ENCODE peak calls at places on chromosome 2, in six cellular contexts. O, F, D, Y, X and I are unnamed samples.
A peak's percentile ranks its signal among the peaks of the same experiment; 100 is the strongest.

GRCh38 chr2:8406271-8406670 is 275.6 kb upstream of the ID2 start:
- DNase-seq in Y (no peak), O (no peak), D (no peak), X (no peak), F (no peak), I (no peak)

GRCh38 chr2:209773377-209773776 is 1.7 kb downstream of the UNC80 start:
- DNase-seq in Y (no peak), O (no peak), X (no peak), D (no peak), F (no peak), I (no peak)

GRCh38 chr2:165868211-165868610 is 74.2 kb upstream of the GALNT3 start:
- DNase-seq in D (no peak), O (no peak), Y (no peak), F (no peak), X (no peak), I (no peak)

GRCh38 chr2:106572541-106573148 is 85.5 kb downstream of the CD8B2 start:
- DNase-seq in Y (no peak), O (peak; percentile 33), X (peak; percentile 62), F (no peak), D (peak; percentile 32), I (peak; percentile 41)

GRCh38 chr2:205580591-205580990 is 101.7 kb upstream of the NRP2 start:
- DNase-seq in Y (no peak), D (no peak), X (no peak), O (no peak), F (no peak), I (no peak)

GRCh38 chr2:175684466-175684865 is 317.6 kb downstream of the LNPK start:
- DNase-seq in D (no peak), O (no peak), X (peak; percentile 27), F (no peak), Y (peak; percentile 5), I (no peak)

GRCh38 chr2:71801969-71802368 is 345.7 kb downstream of the CYP26B1 start:
- DNase-seq in O (no peak), Y (peak; percentile 71), X (peak; percentile 64), F (no peak), D (peak; percentile 70), I (peak; percentile 91)

GRCh38 chr2:12009323-12009905 is 263.0 kb downstream of the LPIN1 start:
- DNase-seq in D (no peak), O (no peak), F (no peak), X (no peak), Y (no peak), I (no peak)

GRCh38 chr2:35501076-35501475 is 854.5 kb upstream of the CRIM1 start:
- DNase-seq in X (no peak), F (no peak), O (no peak), D (peak; percentile 8), Y (no peak), I (no peak)

GRCh38 chr2:127581050-127581345 is 45.5 kb downstream of the MYO7B start:
- DNase-seq in X (no peak), Y (no peak), O (no peak), F (no peak), D (no peak), I (no peak)

GRCh38 chr2:8380573-8380972 is 301.3 kb upstream of the ID2 start:
- DNase-seq in Y (peak; percentile 3), D (no peak), F (no peak), O (no peak), X (no peak), I (no peak)

GRCh38 chr2:43323810-43324588 is 97.6 kb upstream of the ZFP36L2 start:
- DNase-seq in X (no peak), D (no peak), F (peak; percentile 81), O (no peak), Y (no peak), I (no peak)

GRCh38 chr2:101432411-101433181 is 42.3 kb downstream of the RFX8 start:
- DNase-seq in D (peak; percentile 65), X (no peak), O (no peak), F (no peak), Y (no peak), I (no peak)

GRCh38 chr2:205017381-205017780 is 472.1 kb downstream of the PARD3B start:
- DNase-seq in Y (no peak), O (no peak), F (no peak), X (no peak), D (no peak), I (no peak)

GRCh38 chr2:119305497-119306195 is 61.0 kb downstream of the C2orf76 start:
- DNase-seq in F (no peak), O (no peak), Y (no peak), D (no peak), X (no peak), I (no peak)

GRCh38 chr2:78734221-78734620 is 291.3 kb upstream of the REG3G start:
- DNase-seq in O (no peak), F (no peak), D (no peak), X (no peak), Y (no peak), I (peak; percentile 66)

GRCh38 chr2:239905884-239906654 is 119.1 kb downstream of the NDUFA10 start:
- DNase-seq in Y (no peak), O (no peak), D (no peak), F (no peak), X (no peak), I (no peak)

GRCh38 chr2:17388790-17389189 is 129.4 kb downstream of the RAD51AP2 start:
- DNase-seq in D (no peak), O (no peak), F (no peak), X (no peak), Y (no peak), I (no peak)

GRCh38 chr2:190467575-190468083 is 59.5 kb downstream of the MFSD6 start:
- DNase-seq in F (no peak), D (no peak), O (no peak), Y (no peak), X (no peak), I (no peak)

GRCh38 chr2:174570325-174570958 is 27.2 kb downstream of the WIPF1 start:
- DNase-seq in F (no peak), Y (no peak), D (peak; percentile 13), X (no peak), O (no peak), I (no peak)

GRCh38 chr2:127969455-127969854 is 58.4 kb downstream of the SAP130 start:
- DNase-seq in Y (no peak), F (no peak), D (no peak), O (no peak), X (no peak), I (no peak)

GRCh38 chr2:104752504-104752903 is 101.4 kb upstream of the POU3F3 start:
- DNase-seq in X (no peak), F (no peak), Y (no peak), D (no peak), O (no peak), I (no peak)

DNA sequence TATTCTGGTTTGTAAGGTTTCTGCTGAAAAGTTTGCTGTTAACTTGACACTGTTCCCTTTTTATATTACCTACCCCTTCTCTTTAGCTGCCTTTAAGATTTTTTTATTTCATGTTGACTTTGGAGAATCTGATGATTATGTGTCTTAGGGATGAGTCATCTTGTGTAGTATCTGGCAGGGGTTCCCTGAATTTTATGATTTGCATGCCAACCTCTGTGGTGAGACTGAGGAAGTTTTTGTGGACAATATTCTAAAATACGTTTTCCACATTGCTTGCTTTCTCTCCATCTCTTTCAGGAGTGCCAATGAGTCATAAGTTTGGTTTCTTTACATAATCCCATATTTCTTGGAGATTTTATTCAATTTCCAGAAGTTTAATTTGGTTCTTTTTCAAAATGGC is 65.2 kb upstream of the VRK2 start:
- DNase-seq in O (no peak), X (no peak), F (no peak), Y (no peak), D (peak; percentile 96), I (no peak)
- H3K4me3 ChIP-seq in O (no peak overlapping the region), X (no peak overlapping the region), F (no peak overlapping the region), Y (no peak overlapping the region), D (no peak overlapping the region), I (no peak overlapping the region)

DNA sequence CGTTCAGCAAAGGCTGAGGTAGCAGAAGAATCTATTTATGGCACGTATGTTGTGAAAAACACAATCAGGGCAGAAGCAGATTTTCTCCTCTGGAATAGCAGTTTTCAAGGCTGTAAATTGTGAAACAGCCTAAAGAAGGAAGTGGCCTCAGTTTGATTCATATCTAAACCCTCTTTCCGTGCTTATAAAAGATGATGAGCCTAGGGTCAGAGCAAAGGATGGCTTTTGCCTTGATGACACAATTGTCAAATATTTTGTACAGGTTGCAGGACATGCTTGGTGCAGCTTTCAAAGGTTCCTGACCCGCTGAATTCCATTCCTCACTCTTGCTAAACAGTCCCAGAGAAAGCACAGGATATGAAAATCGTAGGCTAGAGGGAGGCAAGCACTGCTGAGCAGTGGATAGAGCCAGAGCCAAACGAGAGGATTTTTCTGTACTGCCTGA is 106.2 kb upstream of the DLX2 start:
- DNase-seq in F (no peak), O (no peak), D (peak; percentile 74), X (no peak), Y (no peak), I (no peak)
- H3K4me3 ChIP-seq in F (no peak overlapping the region), O (no peak overlapping the region), D (no peak overlapping the region), X (no peak overlapping the region), Y (no peak overlapping the region), I (no peak overlapping the region)

DNA sequence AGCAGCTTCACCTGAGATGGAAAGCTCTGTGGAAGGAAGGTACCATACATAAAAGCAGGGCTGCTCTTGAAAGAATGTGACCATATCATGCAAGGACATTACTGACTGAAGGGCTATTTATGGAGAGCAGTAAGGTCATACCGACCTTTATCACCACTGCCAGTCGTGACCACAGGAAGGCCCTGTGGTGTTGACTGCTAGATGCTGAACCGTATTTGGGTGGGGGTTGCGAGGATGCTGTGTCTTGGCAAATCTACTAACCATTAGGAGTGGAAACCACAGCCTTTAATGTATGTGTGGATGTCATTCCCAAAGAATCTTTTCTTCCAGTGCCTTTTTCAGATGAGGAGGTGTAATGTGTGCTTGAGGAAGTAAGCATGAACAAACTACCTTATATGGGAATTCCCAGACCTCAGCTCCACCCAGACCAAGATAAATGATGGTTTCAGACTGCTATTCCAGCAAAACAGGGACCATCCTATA is 60.8 kb downstream of the LIMS1 start:
- DNase-seq in Y (peak; percentile 55), O (no peak), F (no peak), D (peak; percentile 89), X (no peak), I (no peak)
- H3K4me3 ChIP-seq in Y (no peak overlapping the region), O (no peak overlapping the region), F (no peak overlapping the region), D (peak overlapping the region; percentile 36), X (no peak overlapping the region), I (no peak overlapping the region)

DNA sequence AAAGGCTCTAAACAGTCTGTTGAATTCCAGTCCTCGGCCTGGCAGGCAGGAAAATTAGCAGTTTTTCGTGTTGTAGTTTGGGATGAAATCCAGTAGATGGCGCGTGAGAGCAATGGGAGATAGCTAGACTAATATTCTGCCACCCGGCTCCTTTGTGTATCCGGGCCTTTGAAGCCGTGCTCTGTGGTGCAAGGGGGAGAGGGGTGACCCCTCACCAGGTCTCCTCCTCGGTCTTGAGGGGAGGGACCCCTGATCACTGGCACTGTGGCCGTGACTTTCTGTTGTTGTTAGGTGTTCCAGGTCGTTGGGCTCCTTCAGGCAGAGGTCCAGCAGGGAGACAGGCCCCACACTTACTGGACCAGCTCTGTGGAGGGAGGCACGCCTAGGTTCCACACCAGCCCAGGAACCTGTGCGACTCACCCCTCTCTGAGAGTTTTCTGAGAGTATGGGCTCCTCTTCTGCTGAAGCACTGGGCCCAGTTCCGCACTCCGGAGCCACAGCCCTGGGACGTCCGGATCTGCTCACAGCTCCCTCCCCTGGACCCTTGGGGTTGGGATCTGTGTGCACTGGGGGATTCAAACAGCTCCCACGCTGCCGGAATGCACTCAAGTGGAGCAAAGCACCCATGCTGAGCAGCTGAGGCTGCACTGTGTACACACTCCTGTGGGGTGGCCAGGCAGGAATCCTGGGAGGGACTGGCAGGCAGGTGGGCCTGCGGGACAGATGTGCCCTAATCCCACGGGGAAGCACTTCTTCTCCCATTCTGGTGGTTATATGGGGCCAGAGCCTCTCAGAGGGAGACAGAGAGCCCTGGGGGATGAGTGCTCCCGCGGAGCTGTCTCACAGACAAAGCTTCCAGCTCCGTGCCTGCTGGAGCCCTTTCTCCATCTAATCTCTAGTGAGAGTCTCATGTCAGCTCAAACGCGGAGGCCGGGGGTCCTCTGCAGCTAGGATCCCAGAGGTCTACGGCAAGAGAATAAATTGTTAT is 8.8 kb downstream of the GKN2 start:
- DNase-seq in O (peak; percentile 61), F (no peak), Y (peak; percentile 75), D (peak; percentile 89), X (peak; percentile 70), I (peak; percentile 76)
- H3K4me3 ChIP-seq in O (no peak overlapping the region), F (no peak overlapping the region), Y (no peak overlapping the region), D (no peak overlapping the region), X (peak overlapping the region; percentile 64), I (peak overlapping the region; percentile 37)